ENCODE peak calls at places on chromosomes 11 and 22, in eight cellular contexts. B is CD4-positive, alpha-beta T cell; U is AG04449; H is suprapubic skin; Y is transverse colon; W is MCF 10A; X is psoas muscle; G is tibial artery. M is an unnamed sample.
A peak's percentile ranks its signal among the peaks of the same experiment; 100 is the strongest.

GRCh38 chr22:50165438-50166123 is 5.0 kb upstream of the PANX2 start:
- DNase-seq in G (no peak), Y (no peak), B (no peak), W (no peak), U (no peak), H (peak; percentile 57), X (no peak), M (no peak)

GRCh38 chr11:32963721-32964120 is 52.0 kb upstream of the DEPDC7 start:
- DNase-seq in G (no peak), H (no peak), Y (no peak), X (no peak), U (no peak), B (no peak), W (peak; percentile 26), M (no peak)

GRCh38 chr22:47371263-47372090 is 609.0 kb downstream of the TBC1D22A start:
- DNase-seq in W (no peak), B (no peak), U (no peak), G (no peak), Y (no peak), H (peak; percentile 25), X (no peak), M (no peak)

GRCh38 chr22:41683616-41684015 is 5.1 kb downstream of the SNU13 start:
- DNase-seq in H (no peak), Y (no peak), B (no peak), W (no peak), U (no peak), X (no peak), G (no peak), M (no peak)

GRCh38 chr11:45766469-45766868 is 38.5 kb upstream of the SLC35C1 start:
- DNase-seq in H (no peak), W (no peak), Y (no peak), G (no peak), U (no peak), B (no peak), X (peak; percentile 73), M (no peak)

GRCh38 chr11:102929966-102930365 is 25.6 kb downstream of the MMP13 start:
- DNase-seq in X (no peak), Y (no peak), W (no peak), U (no peak), G (no peak), H (no peak), B (no peak), M (peak; percentile 84)

GRCh38 chr11:64062185-64063039 is 26.7 kb downstream of the FLRT1 start:
- DNase-seq in B (no peak), G (no peak), Y (no peak), X (no peak), W (no peak), U (no peak), H (no peak), M (no peak)

GRCh38 chr11:7281083-7281482 is 29.4 kb downstream of the SYT9 start:
- DNase-seq in U (no peak), B (no peak), G (no peak), Y (no peak), W (peak; percentile 51), X (no peak), H (no peak), M (no peak)

GRCh38 chr11:8167796-8168195 is 1.0 kb downstream of the RIC3 start:
- DNase-seq in X (no peak), B (no peak), H (no peak), G (no peak), W (no peak), Y (no peak), U (no peak), M (no peak)

GRCh38 chr11:132312161-132312560 is 941.7 kb downstream of the NTM start:
- DNase-seq in G (no peak), W (peak; percentile 11), Y (no peak), B (no peak), X (no peak), H (no peak), U (no peak), M (peak; percentile 6)

DNA sequence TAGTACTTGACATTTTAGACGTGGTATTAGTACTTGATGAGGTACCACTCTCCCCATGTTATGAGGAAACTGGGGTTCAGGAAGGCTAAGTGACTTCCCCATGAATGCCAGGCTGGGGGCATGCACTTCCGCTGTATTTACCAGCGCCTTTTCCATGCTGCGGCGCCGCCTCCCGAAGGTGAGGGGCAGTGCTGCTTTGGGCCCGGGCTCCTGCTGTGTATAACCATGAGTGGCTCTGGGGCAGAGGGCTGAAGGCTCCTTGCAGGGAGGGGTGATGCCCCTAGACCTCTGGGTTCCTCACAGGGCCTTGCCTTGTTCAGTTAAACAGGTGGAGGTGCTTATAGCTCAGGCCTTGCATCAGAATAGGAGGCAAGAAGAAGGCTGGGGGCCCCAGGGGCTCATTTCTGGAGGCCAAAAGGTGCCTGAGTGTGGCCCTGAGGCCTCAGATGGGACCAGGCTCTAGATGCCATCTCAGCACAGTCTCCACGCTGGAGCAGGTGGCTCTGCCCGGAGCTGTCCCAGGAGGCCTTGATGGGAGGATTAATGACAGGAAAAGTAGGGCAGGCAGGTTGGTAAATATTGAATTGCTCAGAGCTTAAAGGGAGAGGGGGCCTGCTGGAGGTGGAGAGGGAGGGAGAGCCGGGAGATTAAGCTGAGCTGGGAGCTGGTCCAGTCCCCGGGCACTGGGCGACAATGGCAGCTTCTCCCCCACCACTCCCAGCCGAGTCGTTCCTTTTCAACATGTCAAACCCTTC is 129.6 kb downstream of the CEP164 start:
- DNase-seq in W (no peak), X (no peak), Y (no peak), H (no peak), U (no peak), G (no peak), B (no peak), M (no peak)
- TF ChIP-seq CTCF in W (no peak), X (no peak), Y (no peak), H (no peak), U (no peak), G (no peak), B (no peak), M (no peak)

GRCh38 chr11:47507016-47507631 is 45.8 kb downstream of the CELF1 start:
- DNase-seq in Y (no peak), U (no peak), B (no peak), X (no peak), W (no peak), G (no peak), H (no peak), M (no peak)
- TF ChIP-seq CTCF in Y (no peak), U (no peak), B (no peak), X (no peak), W (no peak), G (no peak), H (no peak), M (no peak)

GRCh38 chr22:23697031-23697970 is 6.5 kb downstream of the RGL4 start:
- DNase-seq in U (no peak), W (no peak), X (no peak), Y (no peak), G (no peak), B (no peak), H (no peak), M (no peak)
- TF ChIP-seq CTCF in U (no peak), W (no peak), X (no peak), Y (no peak), G (no peak), B (no peak), H (no peak), M (no peak)

GRCh38 chr11:80724366-80724765 is 1283.5 kb upstream of the TENM4 start:
- DNase-seq in H (no peak), X (no peak), W (no peak), B (no peak), G (no peak), U (no peak), Y (no peak), M (no peak)

GRCh38 chr11:80726236-80726635 is 1285.4 kb upstream of the TENM4 start:
- DNase-seq in G (no peak), U (no peak), X (no peak), H (no peak), B (no peak), W (no peak), Y (no peak), M (no peak)

GRCh38 chr11:80722616-80723015 is 1281.8 kb upstream of the TENM4 start:
- DNase-seq in Y (no peak), B (no peak), W (no peak), H (no peak), X (no peak), U (no peak), G (no peak), M (no peak)

DNA sequence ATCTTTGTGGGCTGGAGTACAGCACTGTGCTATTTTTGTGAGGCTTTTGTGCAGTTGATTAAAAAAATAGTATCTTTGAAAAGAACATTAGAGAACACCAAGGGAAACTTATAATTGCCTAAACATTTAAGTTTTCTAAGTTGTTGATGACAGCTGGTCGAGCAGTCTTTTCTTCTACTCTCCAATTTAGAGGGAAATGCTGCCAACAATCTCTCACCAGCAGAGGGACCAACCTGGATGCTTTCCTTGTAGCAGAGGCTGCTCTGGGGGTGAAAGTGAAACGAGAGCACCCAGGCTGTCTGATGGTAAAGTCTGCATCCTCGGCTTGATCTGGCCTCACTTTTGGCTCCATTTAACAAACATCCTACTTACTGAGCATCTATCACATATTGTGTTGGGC is 1286.5 kb upstream of the TENM4 start:
- DNase-seq in G (no peak), X (no peak), Y (no peak), W (peak; percentile 52), B (no peak), H (no peak), U (no peak), M (peak; percentile 66)
- TF ChIP-seq CTCF in G (no peak), X (no peak), Y (no peak), W (no peak), B (no peak), H (no peak), U (no peak), M (peak; percentile 68)

DNA sequence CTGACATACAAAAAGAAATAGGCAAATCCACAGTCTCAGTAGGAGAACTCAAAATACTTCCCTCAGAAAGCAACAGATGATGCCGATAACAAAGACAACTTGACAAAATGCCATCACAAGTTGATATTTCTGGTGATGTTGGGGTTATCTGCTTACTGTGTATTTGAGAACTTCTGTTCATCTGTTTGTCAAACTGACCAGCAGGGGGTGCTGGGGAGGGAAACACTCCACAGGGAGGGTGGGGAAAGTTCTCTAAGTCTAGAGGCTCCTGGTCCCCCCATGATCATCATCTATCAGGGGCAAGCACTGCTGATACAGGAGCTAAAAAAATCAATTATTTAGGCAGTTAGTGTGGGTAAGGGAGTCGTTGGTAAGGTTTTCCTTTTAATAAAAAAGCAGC is 19.2 kb downstream of the GLYATL1 start:
- DNase-seq in W (peak; percentile 41), H (no peak), U (no peak), Y (peak; percentile 67), G (peak; percentile 34), X (no peak), B (peak; percentile 7), M (peak; percentile 63)
- TF ChIP-seq CTCF in W (peak; percentile 30), H (no peak), U (no peak), Y (peak; percentile 45), G (no peak), X (peak; percentile 23), B (peak; percentile 25), M (peak; percentile 62)